ENCODE peak calls at places on chromosome 10, in nine cellular contexts. I is A549, Z is GM23338, M is HCT116, H is Panc1, C is SK-N-SH, R is K562, F is HepG2, G is GM12878. S is an unnamed sample.

GRCh38 chr10:64430690-64431323 is 909.6 kb downstream of the REEP3 start:
- DNase-seq in F (peak; percentile 5), G (no peak), R (no peak), M (peak; percentile 32), Z (peak; percentile 86), C (peak; percentile 6), I (no peak), H (peak; percentile 4), S (no peak)

GRCh38 chr10:44864042-44864436 is 47.1 kb upstream of the TMEM72 start:
- DNase-seq in Z (peak; percentile 73), R (no peak), C (no peak), H (no peak), M (no peak), I (no peak), F (no peak), G (no peak), S (no peak)

GRCh38 chr10:129163536-129163935 is 303.5 kb upstream of the MGMT start:
- DNase-seq in M (no peak), H (no peak), I (no peak), Z (no peak), F (no peak), C (no peak), R (no peak), G (no peak), S (no peak)

GRCh38 chr10:58373446-58373834 is 11.8 kb upstream of the TFAM start:
- DNase-seq in C (no peak), R (no peak), G (no peak), M (no peak), Z (no peak), H (no peak), I (no peak), F (no peak), S (no peak)

GRCh38 chr10:31650010-31650409 is 278.6 kb downstream of the ARHGAP12 start:
- DNase-seq in Z (no peak), R (no peak), F (no peak), C (peak; percentile 74), I (no peak), G (no peak), M (no peak), H (no peak), S (no peak)

GRCh38 chr10:132713421-132714095 is 72.4 kb downstream of the NKX6-2 start:
- DNase-seq in M (no peak), C (no peak), R (no peak), H (no peak), G (no peak), I (no peak), Z (no peak), F (no peak), S (no peak)

GRCh38 chr10:13074562-13075451 is 25.2 kb upstream of the OPTN start:
- DNase-seq in F (peak; percentile 30), R (peak; percentile 71), H (no peak), Z (peak; percentile 89), I (peak; percentile 81), C (peak; percentile 83), M (peak; percentile 53), G (no peak), S (no peak)

GRCh38 chr10:11612004-11613001 is 853 bp upstream of the USP6NL start:
- DNase-seq in H (no peak), F (no peak), M (no peak), Z (no peak), C (no peak), G (no peak), I (no peak), R (no peak), S (no peak)

GRCh38 chr10:43605850-43606322 is 352 bp upstream of the ZNF485 start:
- DNase-seq in Z (peak; percentile 1), I (no peak), H (no peak), M (no peak), F (no peak), R (no peak), G (no peak), C (no peak), S (no peak)

GRCh38 chr10:78963074-78964034 is 105.4 kb upstream of the ZMIZ1 start:
- DNase-seq in C (peak; percentile 95), R (no peak), M (no peak), F (no peak), Z (no peak), H (no peak), I (no peak), G (no peak), S (no peak)

GRCh38 chr10:28676297-28676967 is 889 bp upstream of the BAMBI start:
- DNase-seq in Z (peak; percentile 78), C (no peak), I (no peak), F (no peak), M (no peak), H (no peak), G (no peak), R (no peak), S (no peak)

DNA sequence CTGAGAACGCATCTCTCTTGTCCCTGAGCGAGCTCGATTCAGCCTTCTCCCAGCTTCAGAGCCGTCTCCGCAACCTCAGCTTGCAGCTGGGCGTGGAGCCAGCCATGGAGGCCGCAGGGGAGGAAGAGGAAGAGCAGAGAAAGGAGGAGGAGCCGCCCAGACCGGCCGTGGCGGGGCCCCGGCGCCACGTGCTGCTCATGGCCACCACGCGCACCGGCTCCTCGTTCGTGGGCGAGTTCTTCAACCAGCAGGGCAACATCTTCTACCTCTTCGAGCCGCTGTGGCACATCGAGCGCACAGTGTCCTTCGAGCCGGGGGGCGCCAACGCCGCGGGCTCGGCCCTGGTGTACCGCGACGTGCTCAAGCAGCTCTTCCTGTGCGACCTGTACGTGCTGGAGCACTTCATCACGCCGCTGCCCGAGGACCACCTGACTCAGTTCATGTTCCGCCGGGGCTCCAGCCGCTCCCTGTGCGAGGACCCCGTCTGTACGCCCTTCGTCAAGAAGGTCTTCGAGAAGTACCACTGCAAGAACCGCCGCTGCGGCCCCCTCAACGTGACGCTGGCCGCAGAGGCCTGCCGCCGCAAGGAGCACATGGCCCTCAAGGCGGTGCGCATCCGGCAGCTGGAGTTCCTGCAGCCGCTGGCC is 43.2 kb downstream of the CHST3 start:
- DNase-seq in G (no peak), C (no peak), H (no peak), Z (no peak), M (no peak), F (no peak), R (peak; percentile 67), I (no peak), S (no peak)
- TF ChIP-seq REST in G (no peak), C (no peak), H (no peak), Z (no peak), M (no peak), F (no peak), R (no peak), I (no peak), S (no peak)

GRCh38 chr10:131195116-131195515 is 116.4 kb downstream of the TCERG1L start:
- DNase-seq in H (no peak), F (no peak), M (no peak), G (no peak), R (no peak), C (no peak), I (no peak), Z (no peak), S (no peak)
- TF ChIP-seq REST in H (no peak), F (no peak), M (no peak), G (no peak), R (no peak), C (no peak), I (no peak), Z (no peak), S (no peak)

GRCh38 chr10:46218921-46219320 is 67.9 kb upstream of the ANTXRL start:
- DNase-seq in I (no peak), F (no peak), H (no peak), G (no peak), C (peak; percentile 83), R (peak; percentile 47), M (no peak), Z (no peak), S (no peak)
- TF ChIP-seq REST in I (no peak), F (no peak), H (no peak), G (no peak), C (no peak), R (no peak), M (no peak), Z (no peak), S (no peak)

GRCh38 chr10:35445150-35445884 is 109.0 kb downstream of the CCNY start:
- DNase-seq in F (no peak), G (no peak), H (no peak), Z (no peak), C (no peak), I (no peak), M (no peak), R (no peak), S (no peak)
- TF ChIP-seq REST in F (no peak), G (no peak), H (no peak), Z (no peak), C (no peak), I (no peak), M (no peak), R (no peak), S (no peak)

GRCh38 chr10:122725006-122725405 is 25.4 kb upstream of the C10orf120 start:
- DNase-seq in H (no peak), Z (no peak), F (no peak), I (no peak), C (no peak), M (no peak), G (no peak), R (no peak), S (no peak)
- TF ChIP-seq REST in H (no peak), Z (no peak), F (no peak), I (no peak), C (no peak), M (no peak), G (no peak), R (no peak), S (no peak)

S was measured in HL-60.